ENCODE peak calls at places on chromosomes 13 and 19, in ten cellular contexts. V, Q, B, M, Y, C, U, H, E and N are unnamed samples.

GRCh38 chr13:99859178-99860177 is 112.1 kb downstream of the ZIC5 start:
- DNase-seq in E (no peak), V (no peak), H (no peak), U (no peak), B (no peak), C (no peak), Y (no peak), M (no peak), Q (no peak), N (no peak)

GRCh38 chr13:49305824-49306425 is 58.2 kb downstream of the CDADC1 start:
- DNase-seq in B (no peak), Y (no peak), V (no peak), E (no peak), H (no peak), C (no peak), Q (no peak), M (no peak), U (no peak), N (no peak)

GRCh38 chr13:19089315-19089714 is 92.3 kb downstream of the TUBA3C start:
- DNase-seq in C (no peak), M (no peak), Y (no peak), U (no peak), B (no peak), H (no peak), E (no peak), Q (no peak), V (no peak), N (no peak)

GRCh38 chr19:52703917-52704316 is 30.9 kb downstream of the ZNF611 start:
- DNase-seq in Y (no peak), Q (no peak), E (no peak), V (no peak), U (no peak), M (no peak), C (no peak), H (no peak), B (no peak), N (no peak)

GRCh38 chr19:18843960-18844359 is 12.2 kb downstream of the UPF1 start:
- DNase-seq in H (no peak), E (no peak), Y (no peak), Q (no peak), V (no peak), C (no peak), B (no peak), M (no peak), U (no peak), N (no peak)

GRCh38 chr13:94138831-94139230 is 340.7 kb downstream of the DCT start:
- DNase-seq in M (no peak), E (no peak), H (no peak), C (no peak), U (no peak), V (no peak), Y (no peak), B (no peak), Q (no peak), N (no peak)

GRCh38 chr19:49875801-49876421 is 1.2 kb downstream of the AKT1S1 start:
- DNase-seq in M (peak; percentile 74), U (peak; percentile 79), B (peak; percentile 69), C (no peak), E (no peak), V (peak; percentile 52), Y (no peak), Q (peak; percentile 58), H (no peak), N (no peak)

GRCh38 chr19:18419699-18420460 is 682 bp downstream of the SSBP4 start:
- DNase-seq in B (no peak), E (no peak), H (no peak), U (no peak), Q (no peak), V (no peak), Y (no peak), M (no peak), C (no peak), N (no peak)

GRCh38 chr19:48870048-48870447 is 1.6 kb upstream of the PLEKHA4 start:
- DNase-seq in M (no peak), C (no peak), Q (no peak), U (no peak), H (no peak), B (no peak), E (no peak), V (no peak), Y (no peak), N (no peak)

GRCh38 chr19:48872884-48873475 is 759 bp downstream of the PPP1R15A start:
- DNase-seq in C (peak; percentile 89), U (peak; percentile 97), V (peak; percentile 96), Y (peak; percentile 49), Q (peak; percentile 59), E (peak; percentile 88), H (peak; percentile 77), M (peak; percentile 41), B (peak; percentile 91), N (no peak)

GRCh38 chr19:48873476-48874308 is 1.5 kb downstream of the PPP1R15A start:
- DNase-seq in Q (no peak), M (no peak), Y (no peak), U (no peak), C (no peak), H (no peak), B (no peak), V (peak; percentile 42), E (no peak), N (no peak)

GRCh38 chr19:48874309-48875135 is 2.3 kb downstream of the PPP1R15A start:
- DNase-seq in Y (no peak), C (no peak), E (no peak), B (no peak), U (peak; percentile 52), H (peak; percentile 48), V (peak; percentile 54), M (no peak), Q (no peak), N (no peak)

DNA sequence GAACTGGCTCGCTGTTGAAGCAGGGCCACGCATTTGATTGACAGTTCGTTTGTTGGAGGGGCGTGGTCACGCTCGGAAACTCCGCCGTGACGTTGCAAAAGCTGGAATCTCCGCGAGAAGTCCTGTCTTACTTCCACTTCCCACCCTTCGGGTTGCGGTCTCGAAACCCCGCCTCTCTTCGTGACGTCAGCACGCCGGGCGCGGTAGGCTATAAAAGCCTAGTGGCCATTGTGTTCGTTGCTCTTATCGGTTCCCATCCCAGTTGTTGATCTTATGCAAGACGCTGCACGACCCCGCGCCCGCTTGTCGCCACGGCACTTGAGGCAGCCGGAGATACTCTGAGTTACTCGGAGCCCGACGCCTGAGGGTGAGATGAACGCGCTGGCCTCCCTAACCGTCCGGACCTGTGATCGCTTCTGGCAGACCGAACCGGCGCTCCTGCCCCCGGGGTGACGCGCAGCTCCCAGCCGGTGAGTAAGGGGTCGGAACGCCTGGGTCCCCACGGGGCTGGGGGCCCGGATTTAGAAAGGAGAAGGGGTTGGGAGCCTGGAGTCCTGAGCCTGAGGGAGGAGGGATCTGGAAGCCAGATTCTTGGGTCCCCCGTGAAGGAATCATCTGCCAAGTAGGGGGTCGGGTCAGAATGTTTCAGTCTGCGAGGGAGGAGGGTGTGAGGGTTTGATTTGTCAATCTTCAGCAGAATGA is at the start of gene PPP1R15A:
- DNase-seq in E (peak; percentile 90), C (peak; percentile 97), Y (peak; percentile 96), B (peak; percentile 99), U (peak; percentile 98), Q (peak; percentile 99), M (peak; percentile 100), H (peak; percentile 91), V (peak; percentile 99), N (peak; percentile 99)
- TF ChIP-seq CTCF in E (no peak), C (no peak), Y (no peak), B (no peak), U (no peak), Q (no peak), M (peak; percentile 14), H (peak; percentile 19), V (no peak), N (peak; percentile 35)

GRCh38 chr13:71811344-71811743 is 55.7 kb downstream of the DACH1 start:
- DNase-seq in M (no peak), Q (no peak), B (no peak), E (no peak), U (no peak), V (no peak), Y (no peak), C (no peak), H (no peak), N (no peak)

GRCh38 chr13:71813187-71813586 is 53.8 kb downstream of the DACH1 start:
- DNase-seq in C (no peak), U (no peak), H (no peak), Q (no peak), V (no peak), Y (no peak), B (no peak), M (no peak), E (no peak), N (no peak)

GRCh38 chr13:71820699-71821098 is 46.3 kb downstream of the DACH1 start:
- DNase-seq in Y (no peak), U (no peak), Q (no peak), H (no peak), E (no peak), B (no peak), M (no peak), V (no peak), C (no peak), N (no peak)

GRCh38 chr13:71814806-71815205 is 52.2 kb downstream of the DACH1 start:
- DNase-seq in M (no peak), U (no peak), Q (no peak), Y (no peak), B (no peak), C (no peak), H (no peak), E (no peak), V (no peak), N (no peak)

GRCh38 chr13:71817335-71817734 is 49.7 kb downstream of the DACH1 start:
- DNase-seq in U (no peak), M (no peak), V (no peak), E (no peak), B (no peak), C (no peak), H (no peak), Y (no peak), Q (no peak), N (no peak)
- TF ChIP-seq CTCF in U (no peak), M (no peak), V (no peak), E (no peak), B (no peak), C (no peak), H (no peak), Y (no peak), Q (no peak), N (no peak)

GRCh38 chr19:47243364-47243775 is 12.4 kb upstream of the BBC3 start:
- DNase-seq in U (no peak), H (no peak), E (no peak), M (no peak), V (no peak), B (no peak), C (no peak), Y (no peak), Q (no peak), N (no peak)

GRCh38 chr19:47240561-47240960 is 9.6 kb upstream of the BBC3 start:
- DNase-seq in C (no peak), M (no peak), Y (no peak), Q (no peak), V (no peak), H (no peak), U (no peak), B (no peak), E (no peak), N (no peak)

GRCh38 chr19:47240996-47241918 is 10.3 kb upstream of the BBC3 start:
- DNase-seq in B (peak; percentile 96), C (peak; percentile 95), M (peak; percentile 62), U (peak; percentile 69), H (no peak), E (no peak), V (peak; percentile 72), Q (peak; percentile 50), Y (peak; percentile 75), N (no peak)

GRCh38 chr19:47241919-47242644 is 11.1 kb upstream of the BBC3 start:
- DNase-seq in B (no peak), Q (no peak), M (no peak), C (no peak), V (no peak), U (no peak), E (no peak), H (no peak), Y (no peak), N (no peak)

GRCh38 chr19:47243776-47244547 is 12.4 kb upstream of the CCDC9 start:
- DNase-seq in E (peak; percentile 89), V (peak; percentile 97), H (peak; percentile 82), C (peak; percentile 86), M (peak; percentile 81), Y (peak; percentile 86), U (peak; percentile 94), B (peak; percentile 97), Q (peak; percentile 99), N (peak; percentile 98)
- TF ChIP-seq CTCF in E (peak; percentile 87), V (peak; percentile 91), H (peak; percentile 100), C (peak; percentile 98), M (peak; percentile 99), Y (peak; percentile 99), U (peak; percentile 99), B (peak; percentile 97), Q (peak; percentile 96), N (peak; percentile 99)

GRCh38 chr19:14528419-14529253 is 758 bp upstream of the TECR start:
- DNase-seq in U (no peak), C (no peak), M (no peak), E (no peak), B (no peak), Q (no peak), H (no peak), V (peak; percentile 42), Y (no peak), N (no peak)
- TF ChIP-seq CTCF in U (no peak), C (no peak), M (no peak), E (no peak), B (no peak), Q (no peak), H (no peak), V (no peak), Y (no peak), N (no peak)